ENCODE peak calls at places on chromosomes 1 and 21, in five cellular contexts. One of them, this sample, is unnamed.

GRCh38 chr1:156251527-156251926 is 3.7 kb upstream of the PAQR6 start:
- DNase-seq in psoas muscle: peak; percentile 51
- DNase-seq in GM23248: no peak
- DNase-seq in lower lobe of right lung: no peak
- DNase-seq in heart right ventricle: peak; percentile 53
- DNase-seq in this sample: no peak

GRCh38 chr1:115227683-115228082 is 110.4 kb downstream of the NGF start:
- DNase-seq in psoas muscle: no peak
- DNase-seq in GM23248: peak; percentile 56
- DNase-seq in lower lobe of right lung: no peak
- DNase-seq in heart right ventricle: no peak
- DNase-seq in this sample: no peak

GRCh38 chr1:48917901-48918603 is 141.4 kb upstream of the BEND5 start:
- DNase-seq in psoas muscle: no peak
- DNase-seq in GM23248: no peak
- DNase-seq in lower lobe of right lung: peak; percentile 41
- DNase-seq in heart right ventricle: no peak
- DNase-seq in this sample: no peak

GRCh38 chr1:167663002-167663772 is 33.2 kb downstream of the RCSD1 start:
- DNase-seq in psoas muscle: peak; percentile 79
- DNase-seq in GM23248: peak; percentile 83
- DNase-seq in lower lobe of right lung: no peak
- DNase-seq in heart right ventricle: peak; percentile 42
- DNase-seq in this sample: no peak

GRCh38 chr1:87109012-87109411 is 194.6 kb downstream of the HS2ST1 start:
- DNase-seq in psoas muscle: no peak
- DNase-seq in GM23248: peak; percentile 43
- DNase-seq in lower lobe of right lung: no peak
- DNase-seq in heart right ventricle: no peak
- DNase-seq in this sample: no peak

GRCh38 chr1:36710008-36710407 is 227.3 kb upstream of the CSF3R start:
- DNase-seq in psoas muscle: no peak
- DNase-seq in GM23248: no peak
- DNase-seq in lower lobe of right lung: no peak
- DNase-seq in heart right ventricle: no peak
- DNase-seq in this sample: no peak

GRCh38 chr1:31785020-31785946 is 21.1 kb upstream of the ADGRB2 start:
- DNase-seq in psoas muscle: peak; percentile 52
- DNase-seq in GM23248: no peak
- DNase-seq in lower lobe of right lung: peak; percentile 40
- DNase-seq in heart right ventricle: no peak
- DNase-seq in this sample: no peak

GRCh38 chr1:237154173-237154572 is 112.2 kb downstream of the RYR2 start:
- DNase-seq in psoas muscle: no peak
- DNase-seq in GM23248: peak; percentile 9
- DNase-seq in lower lobe of right lung: no peak
- DNase-seq in heart right ventricle: no peak
- DNase-seq in this sample: no peak

GRCh38 chr1:177913762-177914540 is 55.9 kb downstream of the SEC16B start:
- DNase-seq in psoas muscle: no peak
- DNase-seq in GM23248: peak; percentile 75
- DNase-seq in lower lobe of right lung: no peak
- DNase-seq in heart right ventricle: no peak
- DNase-seq in this sample: no peak

GRCh38 chr1:173204693-173205092 is 2.4 kb downstream of the TNFSF4 start:
- DNase-seq in psoas muscle: no peak
- DNase-seq in GM23248: no peak
- DNase-seq in lower lobe of right lung: no peak
- DNase-seq in heart right ventricle: no peak
- DNase-seq in this sample: no peak

GRCh38 chr1:166080277-166080964 is 86.4 kb downstream of the FAM78B start:
- DNase-seq in psoas muscle: no peak
- DNase-seq in GM23248: no peak
- DNase-seq in lower lobe of right lung: no peak
- DNase-seq in heart right ventricle: no peak
- DNase-seq in this sample: no peak

GRCh38 chr1:214505134-214505533 is 46.3 kb downstream of the PTPN14 start:
- DNase-seq in psoas muscle: peak; percentile 58
- DNase-seq in GM23248: no peak
- DNase-seq in lower lobe of right lung: no peak
- DNase-seq in heart right ventricle: no peak
- DNase-seq in this sample: no peak

GRCh38 chr1:34113362-34113761 is 51.7 kb downstream of the CSMD2 start:
- DNase-seq in psoas muscle: no peak
- DNase-seq in GM23248: peak; percentile 28
- DNase-seq in lower lobe of right lung: no peak
- DNase-seq in heart right ventricle: no peak
- DNase-seq in this sample: no peak

GRCh38 chr1:86247553-86248279 is 91.1 kb upstream of the COL24A1 start:
- DNase-seq in psoas muscle: peak; percentile 64
- DNase-seq in GM23248: peak; percentile 72
- DNase-seq in lower lobe of right lung: no peak
- DNase-seq in heart right ventricle: no peak
- DNase-seq in this sample: no peak

GRCh38 chr1:30761312-30762151 is 4.0 kb upstream of the LAPTM5 start:
- DNase-seq in psoas muscle: peak; percentile 71
- DNase-seq in GM23248: no peak
- DNase-seq in lower lobe of right lung: no peak
- DNase-seq in heart right ventricle: no peak
- DNase-seq in this sample: no peak

GRCh38 chr21:39863111-39863510 is 4.1 kb upstream of the PCP4 start:
- DNase-seq in psoas muscle: no peak
- DNase-seq in GM23248: no peak
- DNase-seq in lower lobe of right lung: peak; percentile 65
- DNase-seq in heart right ventricle: no peak
- DNase-seq in this sample: no peak

GRCh38 chr21:45455321-45456013 is 50.5 kb downstream of the COL18A1 start:
- DNase-seq in psoas muscle: peak; percentile 64
- DNase-seq in GM23248: peak; percentile 69
- DNase-seq in lower lobe of right lung: no peak
- DNase-seq in heart right ventricle: no peak
- DNase-seq in this sample: peak; percentile 7

GRCh38 chr1:244502630-244503029 is 41.6 kb downstream of the CATSPERE start:
- DNase-seq in psoas muscle: no peak
- DNase-seq in GM23248: no peak
- DNase-seq in lower lobe of right lung: no peak
- DNase-seq in heart right ventricle: no peak
- DNase-seq in this sample: no peak

GRCh38 chr1:48776400-48777218 is at the start of gene BEND5:
- DNase-seq in psoas muscle: peak; percentile 72
- DNase-seq in GM23248: peak; percentile 30
- DNase-seq in lower lobe of right lung: peak; percentile 61
- DNase-seq in heart right ventricle: peak; percentile 59
- DNase-seq in this sample: peak; percentile 52

GRCh38 chr1:168138134-168138533 is 1.4 kb upstream of the GPR161 start:
- DNase-seq in psoas muscle: no peak
- DNase-seq in GM23248: peak; percentile 74
- DNase-seq in lower lobe of right lung: no peak
- DNase-seq in heart right ventricle: no peak
- DNase-seq in this sample: no peak

GRCh38 chr1:165828581-165829329 is 1.3 kb downstream of the UCK2 start:
- DNase-seq in psoas muscle: peak; percentile 62
- DNase-seq in GM23248: peak; percentile 91
- DNase-seq in lower lobe of right lung: peak; percentile 52
- DNase-seq in heart right ventricle: peak; percentile 42
- DNase-seq in this sample: peak; percentile 9

GRCh38 chr1:109198043-109198695 is 15.5 kb upstream of the SARS1 start:
- DNase-seq in psoas muscle: no peak
- DNase-seq in GM23248: peak; percentile 92
- DNase-seq in lower lobe of right lung: no peak
- DNase-seq in heart right ventricle: peak; percentile 38
- DNase-seq in this sample: no peak

GRCh38 chr1:8663915-8664331 is 153.5 kb downstream of the RERE start:
- DNase-seq in psoas muscle: no peak
- DNase-seq in GM23248: peak; percentile 70
- DNase-seq in lower lobe of right lung: peak; percentile 52
- DNase-seq in heart right ventricle: peak; percentile 42
- DNase-seq in this sample: peak; percentile 67

GRCh38 chr21:42835611-42836401 is 43.5 kb downstream of the WDR4 start:
- DNase-seq in psoas muscle: no peak
- DNase-seq in GM23248: no peak
- DNase-seq in lower lobe of right lung: no peak
- DNase-seq in heart right ventricle: no peak
- DNase-seq in this sample: no peak

GRCh38 chr1:81509619-81510018 is 291.1 kb upstream of the ADGRL2 start:
- DNase-seq in psoas muscle: no peak
- DNase-seq in GM23248: no peak
- DNase-seq in lower lobe of right lung: no peak
- DNase-seq in heart right ventricle: no peak
- DNase-seq in this sample: no peak

GRCh38 chr21:41764558-41765392 is 2.1 kb downstream of the RIPK4 start:
- DNase-seq in psoas muscle: no peak
- DNase-seq in GM23248: no peak
- DNase-seq in lower lobe of right lung: no peak
- DNase-seq in heart right ventricle: no peak
- DNase-seq in this sample: no peak

GRCh38 chr1:202067188-202067977 is 55.3 kb upstream of the GPR37L1 start:
- DNase-seq in psoas muscle: no peak
- DNase-seq in GM23248: no peak
- DNase-seq in lower lobe of right lung: no peak
- DNase-seq in heart right ventricle: no peak
- DNase-seq in this sample: no peak

GRCh38 chr1:214354440-214355148 is 73.6 kb downstream of the SMYD2 start:
- DNase-seq in psoas muscle: no peak
- DNase-seq in GM23248: no peak
- DNase-seq in lower lobe of right lung: no peak
- DNase-seq in heart right ventricle: no peak
- DNase-seq in this sample: no peak

GRCh38 chr1:180221461-180221860 is 8.6 kb upstream of the LHX4 start:
- DNase-seq in psoas muscle: no peak
- DNase-seq in GM23248: no peak
- DNase-seq in lower lobe of right lung: no peak
- DNase-seq in heart right ventricle: no peak
- DNase-seq in this sample: no peak

GRCh38 chr1:230230273-230230672 is 163.2 kb downstream of the GALNT2 start:
- DNase-seq in psoas muscle: no peak
- DNase-seq in GM23248: no peak
- DNase-seq in lower lobe of right lung: no peak
- DNase-seq in heart right ventricle: no peak
- DNase-seq in this sample: no peak

GRCh38 chr1:45275054-45275453 is 51.6 kb upstream of the HPDL start:
- DNase-seq in psoas muscle: no peak
- DNase-seq in GM23248: no peak
- DNase-seq in lower lobe of right lung: no peak
- DNase-seq in heart right ventricle: no peak
- DNase-seq in this sample: no peak

GRCh38 chr1:95023399-95024050 is 49.2 kb downstream of the ALG14 start:
- DNase-seq in psoas muscle: no peak
- DNase-seq in GM23248: peak; percentile 88
- DNase-seq in lower lobe of right lung: no peak
- DNase-seq in heart right ventricle: peak; percentile 27
- DNase-seq in this sample: no peak

GRCh38 chr1:156371553-156372264 is 2.7 kb downstream of the RHBG start:
- DNase-seq in psoas muscle: peak; percentile 79
- DNase-seq in GM23248: peak; percentile 83
- DNase-seq in lower lobe of right lung: peak; percentile 82
- DNase-seq in heart right ventricle: no peak
- DNase-seq in this sample: no peak

GRCh38 chr21:14595449-14595848 is 49.3 kb upstream of the SAMSN1 start:
- DNase-seq in psoas muscle: no peak
- DNase-seq in GM23248: no peak
- DNase-seq in lower lobe of right lung: no peak
- DNase-seq in heart right ventricle: no peak
- DNase-seq in this sample: no peak

DNA sequence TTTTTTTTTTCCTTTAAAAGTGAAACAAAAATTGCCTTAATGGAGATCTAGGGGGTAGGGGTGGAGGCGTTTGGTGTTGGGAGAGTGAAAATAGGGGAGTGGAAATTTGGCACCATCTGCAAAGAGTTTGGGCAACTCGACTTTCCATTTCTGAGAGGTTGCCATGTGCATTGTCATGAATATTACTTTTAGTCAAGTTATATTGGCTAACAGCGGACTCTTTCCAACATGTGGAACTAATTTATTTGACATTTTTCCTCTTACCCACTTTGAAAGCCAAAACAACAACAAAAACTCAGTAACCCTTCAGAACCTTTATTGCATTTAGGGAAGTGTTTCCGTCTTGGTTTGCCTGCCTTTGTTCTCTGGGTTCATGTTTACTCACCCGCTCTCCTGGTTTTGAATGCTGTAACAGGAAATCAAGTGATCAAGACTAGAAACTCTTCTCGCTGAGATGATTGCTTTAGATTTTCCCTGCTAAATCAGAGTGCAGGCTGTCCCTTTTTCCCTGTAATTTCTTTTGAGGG is 70.4 kb downstream of the CACHD1 start:
- DNase-seq in psoas muscle: no peak
- DNase-seq in GM23248: peak; percentile 67
- DNase-seq in lower lobe of right lung: no peak
- DNase-seq in heart right ventricle: peak; percentile 9
- DNase-seq in this sample: peak; percentile 33
- H3K27ac ChIP-seq in psoas muscle: peak overlapping the region; percentile 5
- H3K27ac ChIP-seq in GM23248: peak overlapping the region; percentile 44
- H3K27ac ChIP-seq in lower lobe of right lung: peak overlapping the region; percentile 51
- H3K27ac ChIP-seq in heart right ventricle: peak overlapping the region; percentile 75
- H3K27ac ChIP-seq in this sample: no peak overlapping the region

GRCh38 chr1:235958021-235958420 is 91.3 kb upstream of the LYST start:
- DNase-seq in psoas muscle: no peak
- DNase-seq in GM23248: no peak
- DNase-seq in lower lobe of right lung: no peak
- DNase-seq in heart right ventricle: no peak
- DNase-seq in this sample: no peak
- H3K4me3 ChIP-seq in psoas muscle: no peak overlapping the region
- H3K4me3 ChIP-seq in GM23248: no peak overlapping the region
- H3K4me3 ChIP-seq in lower lobe of right lung: no peak overlapping the region
- H3K4me3 ChIP-seq in heart right ventricle: no peak overlapping the region
- H3K4me3 ChIP-seq in this sample: no peak overlapping the region

GRCh38 chr1:162336621-162337020 is 40.0 kb downstream of the SPATA46 start:
- DNase-seq in psoas muscle: no peak
- DNase-seq in GM23248: no peak
- DNase-seq in lower lobe of right lung: no peak
- DNase-seq in heart right ventricle: no peak
- DNase-seq in this sample: no peak
- H3K27ac ChIP-seq in psoas muscle: no peak overlapping the region
- H3K27ac ChIP-seq in GM23248: no peak overlapping the region
- H3K27ac ChIP-seq in lower lobe of right lung: no peak overlapping the region
- H3K27ac ChIP-seq in heart right ventricle: no peak overlapping the region
- H3K27ac ChIP-seq in this sample: no peak overlapping the region

DNA sequence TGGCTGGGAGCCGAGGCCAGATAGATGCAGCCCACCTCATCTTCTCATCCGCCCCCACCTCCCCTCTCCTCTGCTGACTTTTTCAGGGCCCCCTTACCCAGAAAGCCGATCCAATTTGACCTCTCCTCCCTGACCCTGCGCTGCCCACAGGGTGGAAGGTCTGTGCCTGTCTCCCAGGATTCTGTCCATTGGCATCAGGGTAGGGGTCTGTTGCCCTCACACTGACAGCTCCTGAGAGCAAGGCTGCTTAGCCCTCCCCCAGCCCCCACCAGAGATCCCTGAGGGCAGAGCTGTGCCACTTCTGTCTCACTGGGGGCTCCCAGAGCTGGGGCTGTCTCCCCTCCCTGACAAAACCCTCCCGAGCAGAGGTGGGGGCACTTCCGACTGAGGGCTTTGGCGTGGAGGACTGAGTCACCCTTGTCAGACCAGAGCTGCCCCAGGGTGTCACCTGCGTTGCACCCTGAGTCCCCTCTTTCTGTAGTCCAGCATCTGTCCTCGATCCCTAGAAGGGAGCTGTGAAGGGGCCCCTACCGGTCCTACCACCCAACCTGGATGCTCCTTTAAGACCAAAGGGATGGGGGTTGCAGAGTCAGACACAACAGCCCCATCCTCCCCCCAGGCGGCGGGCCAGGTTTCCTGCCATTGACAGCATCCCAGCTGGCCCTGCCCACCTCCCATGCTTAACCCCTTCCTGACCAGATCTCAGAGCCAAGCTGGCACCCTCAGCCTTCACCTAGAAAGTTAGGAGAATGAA is 2.4 kb upstream of the FAM110D start:
- DNase-seq in psoas muscle: no peak
- DNase-seq in GM23248: no peak
- DNase-seq in lower lobe of right lung: no peak
- DNase-seq in heart right ventricle: peak; percentile 85
- DNase-seq in this sample: no peak
- H3K4me3 ChIP-seq in psoas muscle: peak overlapping the region; percentile 37
- H3K4me3 ChIP-seq in GM23248: no peak overlapping the region
- H3K4me3 ChIP-seq in lower lobe of right lung: peak overlapping the region; percentile 32
- H3K4me3 ChIP-seq in heart right ventricle: peak overlapping the region; percentile 48
- H3K4me3 ChIP-seq in this sample: no peak overlapping the region

This sample was measured in CD4-positive, CD25-positive, alpha-beta regulatory T cell.